ENCODE peak calls at places on chromosomes 3 and 15, in nine cellular contexts. Z, J, E, B, R, C, W, G and K are unnamed samples.

GRCh38 chr3:95673215-95673614 is 1141.2 kb upstream of the EPHA6 start:
- DNase-seq in Z (no peak), J (no peak), E (no peak), B (no peak), R (no peak), C (no peak), W (no peak), G (no peak), K (no peak)

GRCh38 chr3:151319613-151320012 is 3.0 kb upstream of the GPR87 start:
- DNase-seq in Z (no peak), J (peak), E (no peak), B (no peak), R (no peak), C (no peak), W (no peak), G (no peak), K (no peak)

GRCh38 chr3:17190353-17191078 is 305.8 kb downstream of the PLCL2 start:
- DNase-seq in Z (no peak), J (no peak), E (no peak), B (no peak), R (no peak), C (no peak), W (no peak), G (peak), K (no peak)

GRCh38 chr3:159480046-159480445 is 508.6 kb upstream of the IL12A start:
- DNase-seq in Z (no peak), J (no peak), E (no peak), B (no peak), R (no peak), C (no peak), W (no peak), G (no peak), K (no peak)

GRCh38 chr3:129343643-129344360 is 65.1 kb downstream of the HMCES start:
- DNase-seq in Z (peak), J (peak), E (no peak), B (peak), R (no peak), C (no peak), W (no peak), G (no peak), K (peak)

GRCh38 chr3:78785004-78785403 is 982.8 kb downstream of the ROBO1 start:
- DNase-seq in Z (no peak), J (no peak), E (no peak), B (no peak), R (peak), C (no peak), W (no peak), G (no peak), K (no peak)

GRCh38 chr3:113231827-113232253 is 20.5 kb downstream of the BOC start:
- DNase-seq in Z (no peak), J (peak), E (no peak), B (no peak), R (peak), C (no peak), W (no peak), G (no peak), K (no peak)

GRCh38 chr3:187183210-187183862 is 13.9 kb upstream of the RTP1 start:
- DNase-seq in Z (no peak), J (peak), E (peak), B (no peak), R (no peak), C (no peak), W (no peak), G (peak), K (no peak)

GRCh38 chr3:72152551-72153476 is 367.9 kb upstream of the PROK2 start:
- DNase-seq in Z (peak), J (peak), E (no peak), B (no peak), R (peak), C (peak), W (no peak), G (peak), K (peak)

GRCh38 chr3:106121491-106122289 is 252.9 kb upstream of the CBLB start:
- DNase-seq in Z (no peak), J (no peak), E (no peak), B (no peak), R (no peak), C (no peak), W (no peak), G (no peak), K (no peak)

GRCh38 chr15:101397521-101398003 is 91.9 kb downstream of the PCSK6 start:
- DNase-seq in Z (no peak), J (no peak), E (no peak), B (no peak), R (no peak), C (no peak), W (no peak), G (no peak), K (no peak)

GRCh38 chr3:144557515-144557914 is 585.9 kb downstream of the DIPK2A start:
- DNase-seq in Z (no peak), J (no peak), E (no peak), B (no peak), R (no peak), C (no peak), W (no peak), G (no peak), K (no peak)

GRCh38 chr3:171282041-171282440 is 178.2 kb downstream of the TNIK start:
- DNase-seq in Z (no peak), J (peak), E (no peak), B (no peak), R (no peak), C (no peak), W (no peak), G (no peak), K (no peak)

GRCh38 chr3:140585828-140586227 is 92.0 kb upstream of the TRIM42 start:
- DNase-seq in Z (no peak), J (peak), E (no peak), B (no peak), R (no peak), C (no peak), W (no peak), G (no peak), K (no peak)

GRCh38 chr3:98136631-98137030 is 6.1 kb downstream of the OR5H1 start:
- DNase-seq in Z (no peak), J (no peak), E (no peak), B (no peak), R (no peak), C (no peak), W (no peak), G (no peak), K (no peak)

GRCh38 chr3:159619341-159619885 is 369.2 kb upstream of the IL12A start:
- DNase-seq in Z (no peak), J (peak), E (no peak), B (no peak), R (no peak), C (no peak), W (no peak), G (no peak), K (no peak)

GRCh38 chr3:78660958-78661357 is 1106.8 kb downstream of the ROBO1 start:
- DNase-seq in Z (no peak), J (no peak), E (no peak), B (no peak), R (no peak), C (no peak), W (no peak), G (no peak), K (no peak)

GRCh38 chr3:30915782-30916181 is 21.3 kb upstream of the GADL1 start:
- DNase-seq in Z (no peak), J (no peak), E (no peak), B (no peak), R (no peak), C (no peak), W (no peak), G (no peak), K (no peak)

GRCh38 chr3:143157957-143158548 is 38.5 kb downstream of the CHST2 start:
- DNase-seq in Z (no peak), J (no peak), E (peak), B (no peak), R (no peak), C (no peak), W (no peak), G (no peak), K (no peak)

GRCh38 chr15:49706805-49707204 is 86.0 kb downstream of the DTWD1 start:
- DNase-seq in Z (no peak), J (peak), E (no peak), B (no peak), R (no peak), C (no peak), W (no peak), G (no peak), K (no peak)

GRCh38 chr3:58068126-58068809 is 60.0 kb downstream of the FLNB start:
- DNase-seq in Z (peak), J (no peak), E (no peak), B (no peak), R (no peak), C (no peak), W (no peak), G (no peak), K (no peak)

GRCh38 chr3:130933801-130934345 is 40.0 kb downstream of the ATP2C1 start:
- DNase-seq in Z (no peak), J (peak), E (no peak), B (no peak), R (no peak), C (no peak), W (no peak), G (no peak), K (no peak)

GRCh38 chr15:33200444-33200843 is 5.9 kb upstream of the FMN1 start:
- DNase-seq in Z (peak), J (no peak), E (no peak), B (no peak), R (no peak), C (no peak), W (no peak), G (no peak), K (no peak)

GRCh38 chr3:184806567-184807271 is 5.2 kb upstream of the VPS8 start:
- DNase-seq in Z (peak), J (no peak), E (no peak), B (no peak), R (no peak), C (no peak), W (no peak), G (no peak), K (no peak)

GRCh38 chr3:99878005-99878404 is 60.3 kb downstream of the CMSS1 start:
- DNase-seq in Z (peak), J (peak), E (peak), B (no peak), R (no peak), C (no peak), W (no peak), G (no peak), K (no peak)

GRCh38 chr3:38067508-38068233 is 28.7 kb downstream of the DLEC1 start:
- DNase-seq in Z (no peak), J (no peak), E (no peak), B (no peak), R (no peak), C (no peak), W (no peak), G (no peak), K (no peak)

GRCh38 chr15:71048913-71049675 is 66.2 kb upstream of the THSD4 start:
- DNase-seq in Z (no peak), J (peak), E (no peak), B (no peak), R (no peak), C (peak), W (no peak), G (no peak), K (no peak)

GRCh38 chr3:45034612-45035252 is 8.6 kb downstream of the CLEC3B start:
- DNase-seq in Z (no peak), J (no peak), E (peak), B (no peak), R (no peak), C (no peak), W (no peak), G (peak), K (peak)

GRCh38 chr15:72420580-72420979 is 22.5 kb downstream of the TMEM202 start:
- DNase-seq in Z (no peak), J (no peak), E (no peak), B (no peak), R (no peak), C (no peak), W (no peak), G (no peak), K (no peak)

GRCh38 chr15:38226867-38227266 is 25.8 kb upstream of the SPRED1 start:
- DNase-seq in Z (peak), J (peak), E (no peak), B (no peak), R (no peak), C (peak), W (no peak), G (peak), K (no peak)